ENCODE peak calls at places on chromosomes 7 and 10, in eight cellular contexts. C is stimulated activated CD4-positive, alpha-beta T cell treated with anti-CD3 and anti-CD28 coated beads, Interleukin-1b, Interleukin-23, amount 100 ng/mL, for 1 hour; P is KBM-7; H is NCI-H774; A is mucosa of descending colon; Z is HCT116; B is iPS DF 19.7; U is IMR-90. Y is an unnamed sample.

GRCh38 chr7:157309990-157310668 is 26.7 kb upstream of the DNAJB6 start:
- DNase-seq in B (peak; percentile 98), P (no peak), C (no peak), Z (peak; percentile 80), H (no peak), U (peak; percentile 96), A (no peak), Y (peak; percentile 85)

GRCh38 chr7:128266891-128267839 is 26.1 kb downstream of the LEP start:
- DNase-seq in C (no peak), U (peak; percentile 45), P (no peak), B (peak; percentile 47), H (no peak), A (no peak), Z (no peak), Y (peak; percentile 64)

GRCh38 chr7:55964802-55965470 is 551 bp downstream of the NIPSNAP2 start:
- DNase-seq in H (peak; percentile 77), C (peak; percentile 0), B (no peak), U (peak; percentile 19), A (peak; percentile 92), Z (peak; percentile 13), P (peak; percentile 71), Y (peak; percentile 20)

GRCh38 chr7:2150445-2150815 is 82.3 kb downstream of the MAD1L1 start:
- DNase-seq in B (no peak), U (no peak), C (no peak), Z (no peak), P (no peak), A (no peak), H (no peak), Y (no peak)

GRCh38 chr7:112654322-112655216 is 135.6 kb downstream of the TMEM168 start:
- DNase-seq in A (no peak), P (no peak), H (no peak), B (no peak), C (no peak), U (no peak), Z (no peak), Y (no peak)

GRCh38 chr10:132722980-132723970 is 62.7 kb downstream of the NKX6-2 start:
- DNase-seq in A (no peak), C (no peak), H (no peak), Z (no peak), U (no peak), P (no peak), B (no peak), Y (no peak)

GRCh38 chr10:94006591-94007550 is 13.1 kb downstream of the PLCE1 start:
- DNase-seq in P (no peak), C (no peak), U (peak; percentile 78), B (no peak), H (no peak), A (no peak), Z (no peak), Y (no peak)

GRCh38 chr7:48040944-48041664 is 5.8 kb downstream of the C7orf57 start:
- DNase-seq in H (no peak), P (no peak), Z (no peak), U (no peak), B (no peak), C (no peak), A (no peak), Y (no peak)

GRCh38 chr7:95718556-95719410 is 53.6 kb upstream of the DYNC1I1 start:
- DNase-seq in B (no peak), P (peak; percentile 11), Z (peak; percentile 7), C (no peak), H (peak; percentile 17), A (no peak), U (peak; percentile 6), Y (peak; percentile 64)

GRCh38 chr10:88820990-88821389 is 18.5 kb downstream of the LIPM start:
- DNase-seq in B (no peak), Z (no peak), P (no peak), H (no peak), A (no peak), U (peak; percentile 73), C (no peak), Y (no peak)

GRCh38 chr10:65931291-65932080 is 994.4 kb upstream of the LRRTM3 start:
- DNase-seq in U (no peak), H (no peak), A (no peak), P (no peak), C (no peak), B (no peak), Z (no peak), Y (no peak)